ENCODE peak calls at places on chromosomes 16 and 17, in nine cellular contexts. J is esophagus muscularis mucosa, N is transverse colon, Y is erythroblast, W is lower leg skin, C is H1, A is GM12878, S is tibial nerve, D is A549. R is an unnamed sample.

GRCh38 chr17:56029980-56030624 is 123.2 kb upstream of the ANKFN1 start:
- DNase-seq in C (no peak), D (no peak), W (no peak), J (peak; percentile 66), Y (no peak), N (no peak), A (no peak), S (no peak), R (no peak)

GRCh38 chr16:3444032-3444388 is 530 bp downstream of the NAA60 start:
- DNase-seq in D (peak; percentile 64), S (no peak), Y (peak; percentile 63), A (no peak), W (no peak), N (peak; percentile 42), J (no peak), C (no peak), R (peak; percentile 75)

GRCh38 chr16:53266156-53266555 is 168.1 kb upstream of the RBL2 start:
- DNase-seq in Y (no peak), A (no peak), J (no peak), N (no peak), W (no peak), S (no peak), D (no peak), C (no peak), R (no peak)

GRCh38 chr17:17151962-17152361 is 54.2 kb downstream of the PLD6 start:
- DNase-seq in A (no peak), W (peak; percentile 82), S (peak; percentile 71), D (peak; percentile 85), J (peak; percentile 95), N (peak; percentile 63), Y (no peak), C (no peak), R (no peak)

GRCh38 chr17:31802502-31802901 is 56.5 kb downstream of the COPRS start:
- DNase-seq in Y (no peak), D (peak; percentile 54), S (no peak), W (no peak), J (no peak), C (no peak), A (no peak), N (no peak), R (peak; percentile 92)

GRCh38 chr17:66904760-66905637 is 59.5 kb upstream of the CACNG4 start:
- DNase-seq in W (no peak), J (no peak), D (peak; percentile 86), C (no peak), N (no peak), A (no peak), S (no peak), Y (no peak), R (no peak)

GRCh38 chr16:87198328-87198731 is 118.9 kb downstream of the C16orf95 start:
- DNase-seq in C (no peak), A (no peak), Y (no peak), D (no peak), J (no peak), W (no peak), N (no peak), S (no peak), R (no peak)

GRCh38 chr16:4564661-4565267 is 8.6 kb downstream of the C16orf96 start:
- DNase-seq in S (no peak), Y (no peak), W (no peak), J (no peak), A (no peak), C (no peak), D (no peak), N (no peak), R (no peak)

GRCh38 chr16:66578596-66579531 is at the start of gene CMTM2:
- DNase-seq in C (peak; percentile 64), D (no peak), J (peak; percentile 89), W (no peak), A (no peak), Y (no peak), N (no peak), S (no peak), R (no peak)

GRCh38 chr17:5191541-5192417 is at the start of gene ZNF594:
- DNase-seq in Y (peak; percentile 98), A (peak; percentile 81), N (peak; percentile 96), C (peak; percentile 98), S (peak; percentile 89), W (peak; percentile 93), J (peak; percentile 98), D (peak; percentile 98), R (peak; percentile 91)

GRCh38 chr16:15444264-15444663 is 9.9 kb downstream of the BMERB1 start:
- DNase-seq in J (no peak), A (no peak), S (no peak), C (no peak), D (no peak), N (no peak), W (no peak), Y (no peak), R (no peak)

GRCh38 chr17:81202318-81202717 is 20.4 kb downstream of the CEP131 start:
- DNase-seq in A (no peak), N (no peak), J (no peak), W (no peak), D (no peak), Y (no peak), C (no peak), S (no peak), R (no peak)

GRCh38 chr17:4204676-4205075 is 59.1 kb downstream of the ANKFY1 start:
- DNase-seq in S (peak; percentile 78), N (peak; percentile 56), A (no peak), W (peak; percentile 70), D (no peak), C (no peak), J (no peak), Y (no peak), R (no peak)

GRCh38 chr17:6544770-6545169 is 11.6 kb downstream of the PITPNM3 start:
- DNase-seq in S (no peak), D (no peak), J (no peak), N (no peak), Y (no peak), W (no peak), C (peak; percentile 70), A (no peak), R (no peak)

GRCh38 chr16:72939247-72939646 is 108.7 kb downstream of the ZFHX3 start:
- DNase-seq in C (no peak), S (peak; percentile 38), N (peak; percentile 36), A (no peak), Y (no peak), D (peak; percentile 64), W (peak; percentile 54), J (no peak), R (no peak)

DNA sequence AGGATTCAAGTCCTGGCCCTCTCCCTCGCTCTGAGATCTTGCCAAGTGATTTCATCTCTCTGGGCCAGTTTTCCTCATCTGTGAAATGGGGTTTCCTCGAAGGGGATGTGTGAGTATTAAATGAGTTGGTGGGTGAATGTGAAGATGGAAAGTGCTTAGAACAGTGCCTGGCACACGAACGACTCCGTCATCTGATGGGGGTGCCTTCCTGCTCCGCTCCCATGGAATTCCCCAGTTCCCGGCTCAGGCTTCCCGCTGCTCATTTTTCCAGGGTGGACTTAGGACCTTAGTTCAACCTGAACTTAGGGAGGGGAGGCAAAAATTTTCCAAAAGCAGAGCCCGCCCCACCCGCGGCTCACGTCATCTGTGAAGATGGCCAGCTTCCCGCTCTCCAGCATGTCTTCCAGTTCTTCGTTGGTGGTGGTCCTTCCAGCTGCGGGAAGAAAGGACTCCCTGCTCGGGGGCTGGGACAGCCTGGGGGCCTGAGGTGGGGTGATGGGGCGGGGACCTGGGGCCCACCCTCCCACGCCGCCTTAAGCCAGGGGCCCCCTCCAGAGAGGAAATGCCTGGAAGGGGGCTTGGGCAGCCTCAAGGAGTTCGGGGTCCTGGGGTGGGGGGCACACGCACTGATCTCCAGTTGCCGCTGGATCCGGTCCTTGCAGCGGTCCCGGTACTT is 11.5 kb downstream of the HSD3B7 start:
- DNase-seq in J (no peak), N (peak; percentile 51), C (no peak), A (no peak), Y (no peak), S (no peak), W (no peak), D (peak; percentile 89), R (no peak)
- TF ChIP-seq POLR2A in J (no peak), N (no peak), C (no peak), A (no peak), Y (no peak), S (no peak), W (no peak), D (no peak), R (no peak)

GRCh38 chr17:42980274-42980765 is at the start of gene RUNDC1:
- DNase-seq in A (peak; percentile 51), C (peak; percentile 97), W (peak; percentile 87), S (peak; percentile 90), D (peak; percentile 92), N (peak; percentile 99), Y (peak; percentile 96), J (peak; percentile 96), R (peak; percentile 90)
- TF ChIP-seq POLR2A in A (peak; percentile 78), C (no peak), W (no peak), S (no peak), D (peak; percentile 94), N (peak; percentile 59), Y (peak; percentile 60), J (peak; percentile 34), R (no peak)

DNA sequence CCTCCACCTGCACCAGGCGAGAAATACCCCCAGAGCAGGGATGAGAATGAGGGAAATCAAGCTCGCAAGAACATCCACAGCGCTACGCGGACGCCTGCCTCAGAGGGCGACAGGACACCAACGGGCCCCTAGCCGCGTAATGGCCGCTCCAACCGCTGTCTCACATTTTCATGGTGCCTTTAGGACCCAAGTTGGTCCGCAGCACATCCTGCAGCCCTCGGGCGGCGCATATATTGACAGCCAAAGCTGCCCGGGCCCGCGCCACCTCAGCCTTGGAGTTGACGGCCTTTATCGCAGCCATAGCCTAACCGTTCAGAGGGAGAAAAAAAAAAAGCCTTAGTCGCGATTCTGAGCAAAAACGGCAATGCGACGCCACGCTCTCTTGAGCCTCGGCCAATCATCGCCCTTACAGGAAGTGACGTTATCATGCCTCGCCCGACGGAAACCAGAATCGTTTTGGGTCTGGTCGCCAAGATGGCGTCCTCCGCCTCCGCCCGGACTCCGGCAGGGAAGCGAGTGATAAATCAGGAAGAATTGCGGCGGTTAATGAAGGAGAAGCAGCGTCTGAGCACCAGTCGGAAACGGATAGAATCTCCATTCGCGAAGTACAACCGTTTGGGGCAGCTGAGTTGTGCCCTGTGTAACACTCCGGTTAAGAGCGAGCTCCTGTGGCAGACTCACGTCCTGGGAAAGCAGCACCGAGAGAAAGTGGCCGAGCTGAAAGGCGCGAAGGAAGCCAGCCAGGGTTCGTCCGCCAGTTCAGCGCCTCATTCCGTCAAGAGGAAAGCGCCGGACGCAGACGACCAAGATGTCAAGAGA is at the start of the genes CCT6B and ZNF830:
- DNase-seq in N (peak; percentile 94), J (peak; percentile 98), A (peak; percentile 79), S (peak; percentile 93), Y (peak; percentile 97), D (peak; percentile 97), W (peak; percentile 93), C (peak; percentile 92), R (peak; percentile 98)
- TF ChIP-seq POLR2A in N (peak; percentile 78), J (no peak), A (peak; percentile 98), S (peak; percentile 42), Y (peak; percentile 98), D (peak; percentile 90), W (peak; percentile 3), C (peak; percentile 90), R (peak; percentile 83)

DNA sequence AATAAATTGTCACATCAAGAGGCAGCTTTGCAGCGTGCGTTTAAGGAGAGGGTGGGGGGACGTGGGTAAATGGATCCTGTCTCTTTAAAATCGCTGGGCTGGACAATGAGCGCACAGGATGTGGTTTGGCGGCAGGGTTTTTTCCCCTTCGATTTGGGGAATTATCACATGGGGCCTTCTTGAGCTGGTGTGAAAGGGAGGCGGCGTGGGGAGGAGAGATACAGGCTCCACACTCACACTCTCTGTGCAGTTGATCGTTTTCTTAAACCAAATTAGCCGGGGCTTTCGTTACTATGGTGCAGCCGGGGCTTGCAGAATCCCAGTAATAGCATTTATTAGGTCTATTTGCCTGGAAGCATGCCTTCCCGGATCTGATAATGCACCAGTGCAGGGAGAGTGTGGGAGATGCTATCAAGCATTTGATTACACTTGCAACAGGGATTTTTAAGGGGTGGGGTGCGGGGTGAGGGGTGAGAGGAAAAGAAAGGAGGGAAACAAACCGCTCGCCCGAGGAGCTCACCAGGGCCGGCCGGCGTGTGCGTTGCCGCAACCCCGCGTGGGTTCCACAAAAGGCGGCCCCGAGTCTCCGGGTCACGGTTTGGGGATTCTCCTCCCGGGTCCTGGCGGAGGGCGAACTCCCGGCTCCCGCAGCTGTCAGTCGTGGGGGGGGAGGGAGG is 58.9 kb upstream of the GSE1 start:
- DNase-seq in D (peak; percentile 81), J (no peak), Y (peak; percentile 91), S (peak; percentile 78), A (peak; percentile 85), C (no peak), W (peak; percentile 78), N (peak; percentile 83), R (peak; percentile 98)
- TF ChIP-seq POLR2A in D (peak; percentile 29), J (no peak), Y (peak; percentile 42), S (peak; percentile 30), A (peak; percentile 72), C (no peak), W (no peak), N (peak; percentile 21), R (peak; percentile 66)